ENCODE peak calls at places on chromosomes 2 and 18, in seven cellular contexts. L is natural killer cell, G is endothelial cell, W is RWPE1, S is lower leg skin, V is neural progenitor cell, U is ascending aorta. Q is an unnamed sample.

GRCh38 chr18:43559507-43559906 is 282.2 kb upstream of the SYT4 start:
- DNase-seq in L (no peak), G (no peak), W (no peak), S (no peak), V (no peak), U (no peak), Q (no peak)

GRCh38 chr2:21135585-21135984 is 11.8 kb downstream of the TDRD15 start:
- DNase-seq in L (no peak), G (no peak), W (no peak), S (no peak), V (no peak), U (no peak), Q (no peak)

GRCh38 chr2:188984680-188985079 is 10.5 kb downstream of the COL3A1 start:
- DNase-seq in L (no peak), G (no peak), W (no peak), S (peak; percentile 34), V (no peak), U (no peak), Q (no peak)

GRCh38 chr2:195356026-195356425 is 301.0 kb upstream of the SLC39A10 start:
- DNase-seq in L (no peak), G (no peak), W (no peak), S (no peak), V (no peak), U (no peak), Q (no peak)

GRCh38 chr2:226063704-226064390 is 664.3 kb downstream of the NYAP2 start:
- DNase-seq in L (no peak), G (no peak), W (peak; percentile 91), S (no peak), V (peak; percentile 5), U (no peak), Q (no peak)

GRCh38 chr18:69002233-69002632 is 204.4 kb downstream of the CCDC102B start:
- DNase-seq in L (no peak), G (no peak), W (no peak), S (no peak), V (peak; percentile 18), U (no peak), Q (no peak)

GRCh38 chr2:174176898-174177297 is 71.4 kb downstream of the OLA1 start:
- DNase-seq in L (no peak), G (no peak), W (peak; percentile 52), S (no peak), V (no peak), U (no peak), Q (no peak)

GRCh38 chr2:127606594-127607398 is 39.2 kb upstream of the GPR17 start:
- DNase-seq in L (peak; percentile 7), G (no peak), W (no peak), S (no peak), V (no peak), U (no peak), Q (no peak)

GRCh38 chr2:210366675-210367080 is 51.7 kb upstream of the MYL1 start:
- DNase-seq in L (no peak), G (no peak), W (no peak), S (no peak), V (no peak), U (no peak), Q (no peak)

GRCh38 chr2:35503311-35503710 is 852.3 kb upstream of the CRIM1 start:
- DNase-seq in L (no peak), G (no peak), W (peak; percentile 13), S (no peak), V (no peak), U (no peak), Q (no peak)

GRCh38 chr18:24346254-24346653 is 51.4 kb downstream of the OSBPL1A start:
- DNase-seq in L (no peak), G (no peak), W (no peak), S (no peak), V (no peak), U (no peak), Q (no peak)

GRCh38 chr2:239577913-239578312 is 177.1 kb upstream of the HDAC4 start:
- DNase-seq in L (no peak), G (no peak), W (no peak), S (no peak), V (no peak), U (no peak), Q (no peak)

GRCh38 chr2:64267699-64268098 is 123.5 kb upstream of the PELI1 start:
- DNase-seq in L (no peak), G (no peak), W (no peak), S (no peak), V (peak; percentile 19), U (no peak), Q (no peak)

GRCh38 chr2:237223208-237223861 is 137.6 kb downstream of the COPS8 start:
- DNase-seq in L (no peak), G (no peak), W (no peak), S (no peak), V (no peak), U (peak; percentile 26), Q (no peak)

GRCh38 chr2:193847140-193847539 is 1652.4 kb upstream of the TMEFF2 start:
- DNase-seq in L (no peak), G (no peak), W (peak; percentile 16), S (no peak), V (no peak), U (no peak), Q (no peak)

GRCh38 chr2:134682726-134683125 is 36.1 kb downstream of the TMEM163 start:
- DNase-seq in L (no peak), G (no peak), W (no peak), S (no peak), V (no peak), U (no peak), Q (no peak)

GRCh38 chr2:192126912-192127311 is 67.8 kb downstream of the TMEFF2 start:
- DNase-seq in L (no peak), G (no peak), W (no peak), S (no peak), V (no peak), U (no peak), Q (no peak)

GRCh38 chr2:189171956-189172609 is 7.5 kb downstream of the COL5A2 start:
- DNase-seq in L (no peak), G (no peak), W (no peak), S (no peak), V (no peak), U (no peak), Q (no peak)

GRCh38 chr2:64111426-64111825 is 32.8 kb downstream of the PELI1 start:
- DNase-seq in L (no peak), G (no peak), W (no peak), S (no peak), V (no peak), U (no peak), Q (no peak)

GRCh38 chr2:60219536-60219935 is 333.9 kb downstream of the BCL11A start:
- DNase-seq in L (no peak), G (no peak), W (no peak), S (no peak), V (no peak), U (no peak), Q (no peak)

GRCh38 chr2:163155279-163155883 is 316.8 kb upstream of the KCNH7 start:
- DNase-seq in L (no peak), G (peak; percentile 10), W (peak; percentile 38), S (no peak), V (peak; percentile 48), U (no peak), Q (peak; percentile 19)

DNA sequence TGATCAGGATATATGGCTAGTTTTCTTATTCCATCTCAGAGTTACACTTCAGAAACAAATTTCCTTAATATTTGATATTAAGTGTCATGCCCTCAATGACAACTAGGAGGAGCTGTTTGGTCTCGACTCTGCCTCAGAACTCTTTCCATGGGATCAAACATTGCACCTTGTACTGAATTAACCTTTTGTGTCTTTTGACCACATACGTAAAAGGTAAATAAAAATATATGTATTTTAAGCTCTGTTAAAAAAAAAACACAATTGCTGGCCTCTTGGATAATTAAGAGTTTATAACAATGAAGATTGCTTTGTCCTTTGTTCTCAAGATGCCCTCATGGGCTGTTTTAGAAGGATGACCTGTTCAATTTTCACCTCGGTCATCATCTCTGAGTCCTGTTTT is 18.7 kb upstream of the FN1 start:
- DNase-seq in L (no peak), G (no peak), W (peak; percentile 44), S (no peak), V (peak; percentile 31), U (no peak), Q (peak; percentile 50)
- TF ChIP-seq CTCF in L (peak; percentile 88), G (peak; percentile 97), W (peak; percentile 75), S (no peak), V (peak; percentile 77), U (peak; percentile 65), Q (peak; percentile 62)

GRCh38 chr2:146317959-146318358 is 1526.9 kb upstream of the ACVR2A start:
- DNase-seq in L (no peak), G (no peak), W (no peak), S (no peak), V (no peak), U (no peak), Q (no peak)

DNA sequence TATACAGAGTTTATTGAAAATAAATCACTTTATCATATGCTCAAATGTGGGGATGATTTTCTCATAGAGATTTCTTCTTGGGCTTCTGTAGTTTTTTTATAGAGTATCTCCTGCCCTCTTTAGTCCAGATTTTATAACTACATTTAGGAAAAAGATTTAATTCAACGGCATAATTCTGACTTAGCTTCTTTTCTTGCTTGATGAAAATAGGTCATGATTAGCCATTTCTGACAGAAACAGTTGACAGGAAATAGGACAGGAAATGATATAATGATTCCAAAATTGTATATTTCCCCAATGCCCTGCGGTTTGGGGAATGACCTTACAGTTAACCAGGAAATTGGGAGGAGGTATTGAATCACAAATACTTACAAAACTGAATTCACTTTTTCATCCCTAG is 1531.9 kb upstream of the ACVR2A start:
- DNase-seq in L (no peak), G (no peak), W (no peak), S (no peak), V (no peak), U (no peak), Q (no peak)
- TF ChIP-seq CTCF in L (no peak), G (peak; percentile 14), W (peak; percentile 22), S (no peak), V (peak; percentile 32), U (no peak), Q (no peak)

GRCh38 chr2:121436918-121437317 is 93.8 kb upstream of the RNU4ATAC start:
- DNase-seq in L (no peak), G (no peak), W (no peak), S (no peak), V (no peak), U (no peak), Q (no peak)
- TF ChIP-seq CTCF in L (no peak), G (no peak), W (no peak), S (no peak), V (no peak), U (no peak), Q (no peak)

GRCh38 chr18:23099621-23100020 is 35.7 kb upstream of the CABLES1 start:
- DNase-seq in L (no peak), G (no peak), W (no peak), S (no peak), V (no peak), U (no peak), Q (no peak)

GRCh38 chr18:23092121-23092520 is 43.2 kb upstream of the CABLES1 start:
- DNase-seq in L (no peak), G (no peak), W (no peak), S (no peak), V (no peak), U (no peak), Q (no peak)

GRCh38 chr18:23094411-23095165 is 40.7 kb upstream of the CABLES1 start:
- DNase-seq in L (no peak), G (no peak), W (no peak), S (no peak), V (peak; percentile 68), U (no peak), Q (no peak)

GRCh38 chr18:23093772-23094171 is 41.5 kb upstream of the CABLES1 start:
- DNase-seq in L (no peak), G (no peak), W (no peak), S (no peak), V (no peak), U (no peak), Q (no peak)

GRCh38 chr18:23095463-23095862 is 39.8 kb upstream of the CABLES1 start:
- DNase-seq in L (no peak), G (no peak), W (no peak), S (no peak), V (no peak), U (no peak), Q (no peak)
- TF ChIP-seq CTCF in L (no peak), G (no peak), W (no peak), S (no peak), V (peak; percentile 26), U (no peak), Q (no peak)

Q was measured in GM20000.